ENCODE peak calls at places on chromosomes 6 and 20, in ten cellular contexts. Z is hypothalamus; D is iPS-NIHi11; X is NCI-H2081; Q is tibial artery; O is NCI-H1105; K is CD4-positive, alpha-beta T cell; P is stimulated activated CD4-positive, alpha-beta T cell treated with anti-CD3 and anti-CD28 coated beads, Interleukin-2, amount 100 ng/mL, for 4 hours; G is activated naive CD4-positive, alpha-beta T cell treated with anti-CD3 and anti-CD28 coated beads for 36 hours; E is T1000. M is an unnamed sample.
A peak's percentile ranks its signal among the peaks of the same experiment; 100 is the strongest.

GRCh38 chr6:69894578-69895347 is 28.4 kb downstream of the COL19A1 start:
- DNase-seq in Z (no peak), D (no peak), X (no peak), Q (no peak), O (peak; percentile 72), K (no peak), P (no peak), G (no peak), E (peak; percentile 70), M (no peak)

GRCh38 chr20:62995898-62996595 is 10.7 kb downstream of the BHLHE23 start:
- DNase-seq in Z (no peak), D (no peak), X (no peak), Q (no peak), O (no peak), K (no peak), P (no peak), G (no peak), E (no peak), M (no peak)

GRCh38 chr6:11752350-11752749 is 26.3 kb downstream of the ADTRP start:
- DNase-seq in Z (no peak), D (no peak), X (no peak), Q (no peak), O (no peak), K (no peak), P (no peak), G (no peak), E (no peak), M (no peak)

GRCh38 chr6:43848992-43849391 is 79.0 kb downstream of the VEGFA start:
- DNase-seq in Z (no peak), D (no peak), X (no peak), Q (no peak), O (no peak), K (no peak), P (no peak), G (no peak), E (no peak), M (no peak)

GRCh38 chr6:31874836-31875572 is 3.8 kb downstream of the SLC44A4 start:
- DNase-seq in Z (no peak), D (peak; percentile 1), X (no peak), Q (no peak), O (no peak), K (no peak), P (no peak), G (no peak), E (no peak), M (no peak)

GRCh38 chr6:131250121-131250520 is 114.9 kb downstream of the AKAP7 start:
- DNase-seq in Z (peak; percentile 4), D (peak; percentile 37), X (no peak), Q (peak; percentile 64), O (no peak), K (no peak), P (no peak), G (peak; percentile 39), E (no peak), M (no peak)

GRCh38 chr6:72649032-72649984 is 27.4 kb downstream of the KCNQ5 start:
- DNase-seq in Z (no peak), D (no peak), X (no peak), Q (no peak), O (no peak), K (no peak), P (no peak), G (peak; percentile 57), E (peak; percentile 9), M (no peak)

GRCh38 chr6:84872996-84873395 is 108.6 kb upstream of the TBX18 start:
- DNase-seq in Z (no peak), D (no peak), X (no peak), Q (no peak), O (no peak), K (no peak), P (no peak), G (no peak), E (no peak), M (no peak)

GRCh38 chr20:11776687-11777086 is 141.0 kb upstream of the BTBD3 start:
- DNase-seq in Z (no peak), D (no peak), X (no peak), Q (no peak), O (no peak), K (no peak), P (no peak), G (no peak), E (no peak), M (no peak)

GRCh38 chr20:57213291-57213690 is 53.1 kb downstream of the BMP7 start:
- DNase-seq in Z (no peak), D (no peak), X (no peak), Q (no peak), O (no peak), K (no peak), P (no peak), G (no peak), E (no peak), M (no peak)

GRCh38 chr6:527989-528673 is 128.8 kb downstream of the HUS1B start:
- DNase-seq in Z (no peak), D (no peak), X (no peak), Q (no peak), O (no peak), K (no peak), P (no peak), G (no peak), E (no peak), M (no peak)

M was measured in esophagus squamous epithelium.